ENCODE peak calls at places on chromosomes 16 and 17, in seven cellular contexts. One of them, this sample, is unnamed.

GRCh38 chr17:74325743-74326379 is at the start of gene KIF19:
- DNase-seq in caudate nucleus: no peak
- DNase-seq in IMR-90: no peak
- DNase-seq in T-helper 22 cell: peak
- DNase-seq in H54: no peak
- DNase-seq in activated gamma-delta T cell treated with Interleukin-2 at 50 U/mL for 16 hours: peak
- DNase-seq in AG08395: peak
- DNase-seq in this sample: no peak

GRCh38 chr17:16273499-16273898 is 56.5 kb downstream of the PIGL start:
- DNase-seq in caudate nucleus: no peak
- DNase-seq in IMR-90: peak
- DNase-seq in T-helper 22 cell: no peak
- DNase-seq in H54: no peak
- DNase-seq in activated gamma-delta T cell treated with Interleukin-2 at 50 U/mL for 16 hours: no peak
- DNase-seq in AG08395: no peak
- DNase-seq in this sample: no peak

GRCh38 chr16:51095114-51095872 is 55.8 kb downstream of the SALL1 start:
- DNase-seq in caudate nucleus: no peak
- DNase-seq in IMR-90: no peak
- DNase-seq in T-helper 22 cell: no peak
- DNase-seq in H54: no peak
- DNase-seq in activated gamma-delta T cell treated with Interleukin-2 at 50 U/mL for 16 hours: no peak
- DNase-seq in AG08395: no peak
- DNase-seq in this sample: no peak

GRCh38 chr16:19858654-19859018 is 26.0 kb downstream of the GPRC5B start:
- DNase-seq in caudate nucleus: no peak
- DNase-seq in IMR-90: no peak
- DNase-seq in T-helper 22 cell: no peak
- DNase-seq in H54: no peak
- DNase-seq in activated gamma-delta T cell treated with Interleukin-2 at 50 U/mL for 16 hours: no peak
- DNase-seq in AG08395: no peak
- DNase-seq in this sample: no peak

GRCh38 chr17:78013683-78014467 is 55.4 kb downstream of the TNRC6C start:
- DNase-seq in caudate nucleus: no peak
- DNase-seq in IMR-90: peak
- DNase-seq in T-helper 22 cell: no peak
- DNase-seq in H54: peak
- DNase-seq in activated gamma-delta T cell treated with Interleukin-2 at 50 U/mL for 16 hours: peak
- DNase-seq in AG08395: peak
- DNase-seq in this sample: no peak

GRCh38 chr17:35713069-35713728 is 18.2 kb upstream of the RASL10B start:
- DNase-seq in caudate nucleus: no peak
- DNase-seq in IMR-90: peak
- DNase-seq in T-helper 22 cell: no peak
- DNase-seq in H54: no peak
- DNase-seq in activated gamma-delta T cell treated with Interleukin-2 at 50 U/mL for 16 hours: no peak
- DNase-seq in AG08395: peak
- DNase-seq in this sample: no peak

GRCh38 chr17:68398731-68399637 is 58.3 kb downstream of the WIPI1 start:
- DNase-seq in caudate nucleus: no peak
- DNase-seq in IMR-90: peak
- DNase-seq in T-helper 22 cell: no peak
- DNase-seq in H54: peak
- DNase-seq in activated gamma-delta T cell treated with Interleukin-2 at 50 U/mL for 16 hours: peak
- DNase-seq in AG08395: peak
- DNase-seq in this sample: no peak

GRCh38 chr17:43453331-43453812 is 30.4 kb upstream of the DHX8 start:
- DNase-seq in caudate nucleus: no peak
- DNase-seq in IMR-90: no peak
- DNase-seq in T-helper 22 cell: no peak
- DNase-seq in H54: no peak
- DNase-seq in activated gamma-delta T cell treated with Interleukin-2 at 50 U/mL for 16 hours: no peak
- DNase-seq in AG08395: no peak
- DNase-seq in this sample: no peak

GRCh38 chr17:83082435-83082834 is 3.0 kb downstream of the METRNL start:
- DNase-seq in caudate nucleus: no peak
- DNase-seq in IMR-90: no peak
- DNase-seq in T-helper 22 cell: no peak
- DNase-seq in H54: no peak
- DNase-seq in activated gamma-delta T cell treated with Interleukin-2 at 50 U/mL for 16 hours: no peak
- DNase-seq in AG08395: no peak
- DNase-seq in this sample: no peak

GRCh38 chr17:58153046-58153445 is 4.9 kb downstream of the OR4D1 start:
- DNase-seq in caudate nucleus: no peak
- DNase-seq in IMR-90: no peak
- DNase-seq in T-helper 22 cell: peak
- DNase-seq in H54: no peak
- DNase-seq in activated gamma-delta T cell treated with Interleukin-2 at 50 U/mL for 16 hours: peak
- DNase-seq in AG08395: no peak
- DNase-seq in this sample: no peak

This sample was measured in iPS DF 6.9.